ENCODE peak calls at places on chromosomes 7 and 10, in four cellular contexts. W, G, I and Q are unnamed samples.

GRCh38 chr10:80322158-80322557 is 32.7 kb upstream of the MAT1A start:
- DNase-seq in W (no peak), G (no peak), I (no peak), Q (no peak)

GRCh38 chr10:16314259-16314658 is 122.6 kb upstream of the PTER start:
- DNase-seq in W (no peak), G (peak), I (no peak), Q (peak)

GRCh38 chr7:98559958-98560357 is 57.1 kb upstream of the NPTX2 start:
- DNase-seq in W (no peak), G (no peak), I (peak), Q (no peak)

GRCh38 chr7:99008921-99009530 is 130.7 kb downstream of the TRRAP start:
- DNase-seq in W (no peak), G (no peak), I (no peak), Q (no peak)

GRCh38 chr7:97731736-97732370 is at the start of gene TAC1:
- DNase-seq in W (no peak), G (no peak), I (no peak), Q (peak)

GRCh38 chr7:159102681-159103381 is 41.8 kb downstream of the VIPR2 start:
- DNase-seq in W (no peak), G (no peak), I (no peak), Q (peak)

GRCh38 chr7:88111842-88112385 is 107.9 kb downstream of the SRI start:
- DNase-seq in W (no peak), G (no peak), I (no peak), Q (no peak)

GRCh38 chr7:153530441-153530840 is 521.8 kb upstream of the DPP6 start:
- DNase-seq in W (no peak), G (no peak), I (no peak), Q (no peak)

GRCh38 chr10:15815242-15815885 is 44.9 kb downstream of the MINDY3 start:
- DNase-seq in W (no peak), G (no peak), I (no peak), Q (no peak)

GRCh38 chr7:87510430-87510875 is 35.0 kb upstream of the ABCB4 start:
- DNase-seq in W (no peak), G (no peak), I (no peak), Q (peak)

GRCh38 chr10:12869427-12869826 is 132.1 kb downstream of the CCDC3 start:
- DNase-seq in W (no peak), G (no peak), I (no peak), Q (no peak)

GRCh38 chr10:131092416-131092815 is 219.1 kb downstream of the TCERG1L start:
- DNase-seq in W (no peak), G (no peak), I (no peak), Q (no peak)

GRCh38 chr10:55370021-55370420 is 569.0 kb upstream of the PCDH15 start:
- DNase-seq in W (no peak), G (no peak), I (no peak), Q (peak)

GRCh38 chr10:70693619-70694286 is 21.4 kb downstream of the ADAMTS14 start:
- DNase-seq in W (no peak), G (no peak), I (no peak), Q (peak)

GRCh38 chr7:30613366-30614325 is 19.0 kb downstream of the GARS1 start:
- DNase-seq in W (no peak), G (no peak), I (no peak), Q (no peak)

GRCh38 chr10:35329520-35329919 is 6.8 kb upstream of the CCNY start:
- DNase-seq in W (no peak), G (no peak), I (no peak), Q (no peak)

GRCh38 chr10:75234683-75235374 is 928 bp downstream of the COMTD1 start:
- DNase-seq in W (no peak), G (no peak), I (no peak), Q (peak)

GRCh38 chr10:12892924-12893323 is 108.6 kb downstream of the CCDC3 start:
- DNase-seq in W (no peak), G (no peak), I (no peak), Q (no peak)

GRCh38 chr7:98568891-98569290 is 48.2 kb upstream of the NPTX2 start:
- DNase-seq in W (no peak), G (no peak), I (no peak), Q (peak)

GRCh38 chr10:33401300-33401699 is 66.8 kb upstream of the NRP1 start:
- DNase-seq in W (no peak), G (no peak), I (no peak), Q (no peak)

GRCh38 chr7:32033006-32033405 is 37.2 kb downstream of the PDE1C start:
- DNase-seq in W (no peak), G (no peak), I (no peak), Q (no peak)

GRCh38 chr10:118032564-118032963 is 14.2 kb downstream of the RAB11FIP2 start:
- DNase-seq in W (no peak), G (no peak), I (no peak), Q (no peak)

GRCh38 chr10:133133471-133134231 is 26.4 kb upstream of the KNDC1 start:
- DNase-seq in W (no peak), G (no peak), I (no peak), Q (peak)

GRCh38 chr7:24882989-24883631 is 96.9 kb downstream of the OSBPL3 start:
- DNase-seq in W (no peak), G (no peak), I (no peak), Q (no peak)

GRCh38 chr10:71349401-71349800 is 30.3 kb downstream of the SLC29A3 start:
- DNase-seq in W (no peak), G (no peak), I (no peak), Q (no peak)

GRCh38 chr7:82444220-82445049 is 858 bp upstream of the CACNA2D1 start:
- DNase-seq in W (no peak), G (no peak), I (no peak), Q (no peak)

GRCh38 chr7:11810043-11810625 is 21.9 kb downstream of the THSD7A start:
- DNase-seq in W (no peak), G (no peak), I (no peak), Q (no peak)

GRCh38 chr7:11811709-11812108 is 20.3 kb downstream of the THSD7A start:
- DNase-seq in W (no peak), G (no peak), I (no peak), Q (no peak)

GRCh38 chr7:11807000-11807399 is 25.0 kb downstream of the THSD7A start:
- DNase-seq in W (no peak), G (no peak), I (no peak), Q (no peak)
- TF ChIP-seq TCF12 in W (no peak), G (no peak), I (no peak), Q (no peak)

DNA sequence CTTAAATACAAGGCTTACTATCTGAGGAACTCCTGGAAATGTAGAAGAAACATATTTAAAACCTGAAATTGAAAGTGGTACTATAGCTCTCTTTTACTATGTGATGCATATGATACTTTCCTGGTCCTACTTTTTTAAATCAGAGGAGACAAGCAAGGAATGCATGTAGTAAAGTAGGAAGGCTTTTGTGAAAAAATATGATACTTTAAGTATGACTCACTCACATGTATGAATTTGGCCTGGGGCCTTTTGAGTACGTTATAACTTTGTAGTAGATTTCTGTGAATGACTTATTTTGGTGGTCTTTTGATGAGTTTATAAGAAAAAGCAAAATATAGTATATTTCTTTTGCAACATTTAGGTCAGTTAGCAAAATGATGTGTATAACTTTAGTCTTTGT is 53.8 kb downstream of the TAX1BP1 start:
- DNase-seq in W (no peak), G (no peak), I (no peak), Q (no peak)
- TF ChIP-seq TCF12 in W (no peak), G (no peak), I (no peak), Q (peak)

DNA sequence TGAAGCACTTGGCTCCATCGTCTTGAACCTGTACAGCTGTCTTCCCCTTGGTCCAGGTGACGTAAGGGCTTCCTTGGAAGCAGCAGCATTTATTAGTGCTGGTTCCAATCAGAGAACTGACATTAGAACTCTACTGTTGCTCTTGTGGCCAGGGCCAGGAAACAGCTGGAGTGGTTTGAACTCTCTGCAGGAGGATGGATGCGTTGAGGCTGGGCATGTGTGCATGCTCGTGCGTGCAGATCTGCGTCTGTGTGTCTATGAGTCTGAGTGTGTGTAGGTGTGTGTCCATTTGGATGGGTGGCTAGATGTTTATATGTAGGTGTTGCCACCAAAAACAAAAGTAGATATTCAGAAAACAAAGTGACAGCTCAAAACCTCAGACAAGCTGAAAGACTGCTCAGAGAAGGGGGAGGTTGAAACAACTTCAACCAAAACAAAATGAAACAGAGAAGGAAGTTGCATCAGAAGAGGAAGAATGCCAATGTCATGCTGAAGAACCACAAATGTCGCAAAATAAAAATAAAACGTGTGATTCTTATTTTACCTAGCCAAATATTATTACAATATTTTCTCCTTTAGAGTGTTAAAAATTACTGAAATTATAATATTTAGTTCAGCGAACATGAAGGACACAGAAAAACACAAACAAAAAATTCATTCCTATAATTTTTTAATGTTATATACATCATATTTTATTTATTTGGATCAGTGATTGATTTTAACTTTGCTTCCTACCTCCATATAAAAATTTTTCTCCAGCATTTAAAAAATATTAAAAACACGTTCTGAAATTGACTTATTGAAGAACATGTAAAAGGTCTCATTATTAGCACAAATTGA is 96.1 kb upstream of the MKLN1 start:
- DNase-seq in W (peak), G (no peak), I (no peak), Q (no peak)
- TF ChIP-seq TCF12 in W (peak), G (no peak), I (no peak), Q (no peak)

GRCh38 chr7:46290374-46291061 is 369.4 kb upstream of the IGFBP3 start:
- DNase-seq in W (peak), G (no peak), I (no peak), Q (no peak)
- TF ChIP-seq TCF12 in W (no peak), G (no peak), I (no peak), Q (no peak)

DNA sequence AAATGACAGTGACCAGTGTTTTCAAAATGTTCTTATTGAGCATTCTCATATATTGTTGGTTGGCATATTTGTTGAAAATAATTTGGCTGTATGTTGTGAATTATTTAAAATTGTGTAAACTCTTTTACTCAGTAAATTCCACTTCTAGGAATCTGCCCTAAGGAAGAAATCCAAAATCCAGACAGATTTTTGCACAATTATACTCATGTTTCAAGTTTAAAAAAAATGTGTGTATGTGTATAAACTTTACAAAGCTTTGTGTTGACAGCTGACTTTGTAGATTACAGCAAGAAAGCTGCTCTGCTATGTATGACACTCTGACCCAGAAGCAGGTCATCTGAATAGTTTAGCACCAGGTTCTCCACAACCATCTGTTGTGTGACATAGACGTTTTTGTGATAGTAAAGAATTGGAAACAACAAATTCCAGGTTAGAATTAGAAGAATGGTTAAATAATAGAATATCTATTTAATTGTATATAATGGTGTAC is 21.6 kb downstream of the KIFBP start:
- DNase-seq in W (no peak), G (no peak), I (no peak), Q (no peak)
- TF ChIP-seq TCF12 in W (no peak), G (no peak), I (no peak), Q (no peak)

GRCh38 chr7:40675741-40676140 is 540.9 kb downstream of the SUGCT start:
- DNase-seq in W (no peak), G (no peak), I (no peak), Q (no peak)

GRCh38 chr7:40676220-40676619 is 541.4 kb downstream of the SUGCT start:
- DNase-seq in W (no peak), G (no peak), I (no peak), Q (no peak)

GRCh38 chr7:40682696-40683095 is 547.9 kb downstream of the SUGCT start:
- DNase-seq in W (no peak), G (no peak), I (no peak), Q (no peak)

GRCh38 chr7:40680657-40681056 is 545.9 kb downstream of the SUGCT start:
- DNase-seq in W (no peak), G (peak), I (no peak), Q (peak)
- TF ChIP-seq TCF12 in W (no peak), G (no peak), I (no peak), Q (no peak)

GRCh38 chr7:142434666-142435174 is 176.9 kb upstream of the PRSS58 start:
- DNase-seq in W (no peak), G (no peak), I (no peak), Q (no peak)
- TF ChIP-seq TCF12 in W (no peak), G (no peak), I (no peak), Q (no peak)

GRCh38 chr7:1424041-1424440 is 35.2 kb downstream of the MICALL2 start:
- DNase-seq in W (no peak), G (no peak), I (no peak), Q (no peak)
- TF ChIP-seq TCF12 in W (no peak), G (no peak), I (no peak), Q (no peak)

DNA sequence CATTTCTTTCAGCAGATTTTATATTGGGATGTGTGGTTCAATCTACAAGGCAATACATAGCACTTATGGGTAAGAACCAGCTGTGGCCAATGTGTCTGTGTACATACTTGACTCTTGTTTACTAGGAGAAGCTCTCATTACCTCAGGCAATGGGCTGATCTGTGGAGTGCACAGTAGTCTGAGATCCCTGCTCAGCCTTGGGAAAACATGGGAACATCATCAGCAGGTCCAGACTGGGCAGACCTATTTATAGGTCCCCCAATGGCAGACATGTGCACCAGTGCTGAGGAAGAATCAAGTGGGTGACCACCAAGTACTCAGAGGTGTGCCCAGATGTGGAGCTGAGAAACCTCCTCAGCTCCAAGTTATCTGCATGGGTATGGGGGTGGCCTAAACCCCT is 349.7 kb downstream of the KIF20B start:
- DNase-seq in W (no peak), G (no peak), I (no peak), Q (no peak)
- TF ChIP-seq TCF12 in W (no peak), G (no peak), I (no peak), Q (no peak)